ENCODE peak calls at places on chromosome 1, in six cellular contexts. One of them, this sample, is unnamed.

GRCh38 chr1:31574749-31575372 is 1.5 kb upstream of the TINAGL1 start:
- DNase-seq in GM23338: no peak
- DNase-seq in PC-3: peak
- DNase-seq in HCT116: no peak
- DNase-seq in GM23248: peak
- DNase-seq in neural progenitor cell: peak
- DNase-seq in this sample: no peak

GRCh38 chr1:177425241-177425640 is 254.5 kb downstream of the BRINP2 start:
- DNase-seq in GM23338: no peak
- DNase-seq in PC-3: no peak
- DNase-seq in HCT116: no peak
- DNase-seq in GM23248: peak
- DNase-seq in neural progenitor cell: no peak
- DNase-seq in this sample: no peak

GRCh38 chr1:234402939-234403338 is 29.7 kb downstream of the COA6 start:
- DNase-seq in GM23338: no peak
- DNase-seq in PC-3: no peak
- DNase-seq in HCT116: no peak
- DNase-seq in GM23248: no peak
- DNase-seq in neural progenitor cell: no peak
- DNase-seq in this sample: no peak

GRCh38 chr1:94104776-94105462 is 16.0 kb downstream of the ABCA4 start:
- DNase-seq in GM23338: no peak
- DNase-seq in PC-3: no peak
- DNase-seq in HCT116: no peak
- DNase-seq in GM23248: no peak
- DNase-seq in neural progenitor cell: no peak
- DNase-seq in this sample: no peak

GRCh38 chr1:170010443-170010842 is 64.1 kb downstream of the KIFAP3 start:
- DNase-seq in GM23338: peak
- DNase-seq in PC-3: peak
- DNase-seq in HCT116: peak
- DNase-seq in GM23248: peak
- DNase-seq in neural progenitor cell: peak
- DNase-seq in this sample: peak

GRCh38 chr1:183871142-183871541 is 66.2 kb downstream of the RGL1 start:
- DNase-seq in GM23338: no peak
- DNase-seq in PC-3: peak
- DNase-seq in HCT116: peak
- DNase-seq in GM23248: peak
- DNase-seq in neural progenitor cell: peak
- DNase-seq in this sample: peak

GRCh38 chr1:183218981-183219621 is 33.0 kb downstream of the LAMC2 start:
- DNase-seq in GM23338: no peak
- DNase-seq in PC-3: no peak
- DNase-seq in HCT116: no peak
- DNase-seq in GM23248: no peak
- DNase-seq in neural progenitor cell: peak
- DNase-seq in this sample: peak

GRCh38 chr1:27862671-27863551 is 9.4 kb upstream of the THEMIS2 start:
- DNase-seq in GM23338: no peak
- DNase-seq in PC-3: peak
- DNase-seq in HCT116: no peak
- DNase-seq in GM23248: peak
- DNase-seq in neural progenitor cell: no peak
- DNase-seq in this sample: peak

GRCh38 chr1:24949331-24949881 is 19.3 kb upstream of the RUNX3 start:
- DNase-seq in GM23338: no peak
- DNase-seq in PC-3: peak
- DNase-seq in HCT116: no peak
- DNase-seq in GM23248: peak
- DNase-seq in neural progenitor cell: no peak
- DNase-seq in this sample: no peak

GRCh38 chr1:205526431-205526830 is 22.0 kb downstream of the CDK18 start:
- DNase-seq in GM23338: no peak
- DNase-seq in PC-3: no peak
- DNase-seq in HCT116: no peak
- DNase-seq in GM23248: no peak
- DNase-seq in neural progenitor cell: no peak
- DNase-seq in this sample: no peak

GRCh38 chr1:221335161-221336101 is 406.5 kb downstream of the DUSP10 start:
- DNase-seq in GM23338: no peak
- DNase-seq in PC-3: peak
- DNase-seq in HCT116: no peak
- DNase-seq in GM23248: peak
- DNase-seq in neural progenitor cell: peak
- DNase-seq in this sample: peak

GRCh38 chr1:94803517-94804441 is 16.4 kb upstream of the SLC44A3 start:
- DNase-seq in GM23338: no peak
- DNase-seq in PC-3: no peak
- DNase-seq in HCT116: no peak
- DNase-seq in GM23248: no peak
- DNase-seq in neural progenitor cell: no peak
- DNase-seq in this sample: no peak

GRCh38 chr1:24890861-24891260 is 39.2 kb downstream of the RUNX3 start:
- DNase-seq in GM23338: no peak
- DNase-seq in PC-3: no peak
- DNase-seq in HCT116: no peak
- DNase-seq in GM23248: no peak
- DNase-seq in neural progenitor cell: no peak
- DNase-seq in this sample: no peak

GRCh38 chr1:225933072-225933471 is 7.9 kb downstream of the LEFTY2 start:
- DNase-seq in GM23338: no peak
- DNase-seq in PC-3: peak
- DNase-seq in HCT116: no peak
- DNase-seq in GM23248: peak
- DNase-seq in neural progenitor cell: no peak
- DNase-seq in this sample: no peak

DNA sequence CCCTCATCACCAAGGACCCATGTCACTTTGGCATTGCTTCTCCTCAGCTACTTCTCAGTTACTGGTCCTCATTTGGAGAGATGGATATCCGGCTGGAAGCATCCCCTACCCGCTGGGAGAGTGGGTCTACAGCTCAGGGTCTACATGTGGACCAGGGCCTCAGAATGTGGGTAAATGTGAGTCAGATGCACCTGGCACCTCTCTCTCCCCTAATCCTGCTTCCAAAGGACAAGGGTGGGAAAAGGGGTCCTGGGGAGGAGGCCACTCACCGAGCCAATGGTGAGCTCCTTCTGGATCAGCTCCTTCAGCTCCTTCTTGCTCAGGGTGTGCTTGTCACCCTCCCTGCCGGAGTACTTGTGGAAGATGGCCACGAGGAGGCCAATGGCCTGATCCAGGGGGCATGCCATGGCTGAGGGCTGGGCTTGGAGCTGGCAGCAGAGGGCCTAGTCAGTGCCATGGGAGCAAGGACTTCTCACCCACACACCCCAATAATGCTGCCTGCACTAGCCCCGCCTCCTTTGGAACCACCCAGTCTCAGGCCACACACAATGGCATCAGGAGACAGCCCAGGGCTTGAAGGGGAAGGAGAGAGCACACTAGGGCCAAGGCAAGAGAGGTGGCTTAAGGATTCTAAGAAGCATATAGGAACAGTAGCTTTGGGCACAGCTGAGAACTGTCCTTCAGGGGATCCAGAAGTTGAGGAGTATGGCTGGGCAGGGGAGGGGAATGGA is 693 bp downstream of the S100A6 start:
- DNase-seq in GM23338: no peak
- DNase-seq in PC-3: no peak
- DNase-seq in HCT116: no peak
- DNase-seq in GM23248: peak
- DNase-seq in neural progenitor cell: no peak
- DNase-seq in this sample: no peak
- H2AFZ ChIP-seq in GM23338: peak
- H2AFZ ChIP-seq in PC-3: no peak
- H2AFZ ChIP-seq in HCT116: no peak
- H2AFZ ChIP-seq in GM23248: no peak
- H2AFZ ChIP-seq in neural progenitor cell: no peak
- H2AFZ ChIP-seq in this sample: no peak

GRCh38 chr1:26278835-26279597 is 870 bp upstream of the SH3BGRL3 start:
- DNase-seq in GM23338: no peak
- DNase-seq in PC-3: peak
- DNase-seq in HCT116: no peak
- DNase-seq in GM23248: peak
- DNase-seq in neural progenitor cell: peak
- DNase-seq in this sample: peak
- H3K4me3 ChIP-seq in GM23338: peak
- H3K4me3 ChIP-seq in PC-3: peak
- H3K4me3 ChIP-seq in HCT116: peak
- H3K4me3 ChIP-seq in GM23248: peak
- H3K4me3 ChIP-seq in neural progenitor cell: peak
- H3K4me3 ChIP-seq in this sample: peak

GRCh38 chr1:218658899-218659298 is 313.8 kb downstream of the TGFB2 start:
- DNase-seq in GM23338: no peak
- DNase-seq in PC-3: peak
- DNase-seq in HCT116: no peak
- DNase-seq in GM23248: peak
- DNase-seq in neural progenitor cell: no peak
- DNase-seq in this sample: no peak

GRCh38 chr1:218658294-218658693 is 313.2 kb downstream of the TGFB2 start:
- DNase-seq in GM23338: no peak
- DNase-seq in PC-3: peak
- DNase-seq in HCT116: no peak
- DNase-seq in GM23248: peak
- DNase-seq in neural progenitor cell: no peak
- DNase-seq in this sample: no peak

GRCh38 chr1:218660678-218661053 is 315.5 kb downstream of the TGFB2 start:
- DNase-seq in GM23338: no peak
- DNase-seq in PC-3: peak
- DNase-seq in HCT116: peak
- DNase-seq in GM23248: peak
- DNase-seq in neural progenitor cell: no peak
- DNase-seq in this sample: peak

GRCh38 chr1:218659911-218660677 is 315.0 kb downstream of the TGFB2 start:
- DNase-seq in GM23338: no peak
- DNase-seq in PC-3: no peak
- DNase-seq in HCT116: no peak
- DNase-seq in GM23248: peak
- DNase-seq in neural progenitor cell: peak
- DNase-seq in this sample: no peak

GRCh38 chr1:218661411-218661810 is 316.3 kb downstream of the TGFB2 start:
- DNase-seq in GM23338: no peak
- DNase-seq in PC-3: no peak
- DNase-seq in HCT116: no peak
- DNase-seq in GM23248: no peak
- DNase-seq in neural progenitor cell: no peak
- DNase-seq in this sample: no peak
- TF ChIP-seq EZH2phosphoT487 in GM23338: no peak
- TF ChIP-seq EZH2phosphoT487 in PC-3: no peak
- TF ChIP-seq EZH2phosphoT487 in HCT116: no peak
- TF ChIP-seq EZH2phosphoT487 in GM23248: no peak
- TF ChIP-seq EZH2phosphoT487 in neural progenitor cell: no peak
- TF ChIP-seq EZH2phosphoT487 in this sample: no peak

DNA sequence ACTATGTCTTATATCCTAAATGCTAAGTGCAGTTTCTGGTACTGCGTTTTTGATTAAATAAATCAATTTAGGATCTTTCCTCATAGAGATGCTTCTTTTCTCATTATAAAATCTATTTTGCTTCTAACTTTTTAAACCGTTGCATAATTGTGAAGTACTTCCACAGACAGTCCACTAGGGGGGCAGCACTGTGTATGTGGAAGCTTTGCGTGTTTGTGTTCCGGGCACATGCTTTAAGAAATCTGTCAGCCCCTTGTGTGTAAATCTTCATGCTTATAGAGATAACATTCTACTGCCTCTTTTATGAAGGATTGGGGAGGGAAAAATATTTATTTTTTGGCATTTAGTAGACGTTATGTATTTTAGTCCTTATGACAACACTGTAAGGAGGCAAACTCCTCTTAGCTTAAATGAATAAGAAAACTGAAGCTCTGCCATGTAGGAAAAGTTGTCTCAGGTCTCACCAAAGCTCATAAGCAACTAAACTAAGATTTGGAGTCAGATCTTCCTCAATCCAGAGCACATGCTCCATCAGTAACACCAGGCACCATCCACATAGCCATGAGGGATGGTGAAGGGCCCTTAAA is 157.3 kb upstream of the PTGFR start:
- DNase-seq in GM23338: peak
- DNase-seq in PC-3: peak
- DNase-seq in HCT116: peak
- DNase-seq in GM23248: peak
- DNase-seq in neural progenitor cell: peak
- DNase-seq in this sample: peak
- H2AFZ ChIP-seq in GM23338: no peak
- H2AFZ ChIP-seq in PC-3: no peak
- H2AFZ ChIP-seq in HCT116: peak
- H2AFZ ChIP-seq in GM23248: no peak
- H2AFZ ChIP-seq in neural progenitor cell: peak
- H2AFZ ChIP-seq in this sample: peak

DNA sequence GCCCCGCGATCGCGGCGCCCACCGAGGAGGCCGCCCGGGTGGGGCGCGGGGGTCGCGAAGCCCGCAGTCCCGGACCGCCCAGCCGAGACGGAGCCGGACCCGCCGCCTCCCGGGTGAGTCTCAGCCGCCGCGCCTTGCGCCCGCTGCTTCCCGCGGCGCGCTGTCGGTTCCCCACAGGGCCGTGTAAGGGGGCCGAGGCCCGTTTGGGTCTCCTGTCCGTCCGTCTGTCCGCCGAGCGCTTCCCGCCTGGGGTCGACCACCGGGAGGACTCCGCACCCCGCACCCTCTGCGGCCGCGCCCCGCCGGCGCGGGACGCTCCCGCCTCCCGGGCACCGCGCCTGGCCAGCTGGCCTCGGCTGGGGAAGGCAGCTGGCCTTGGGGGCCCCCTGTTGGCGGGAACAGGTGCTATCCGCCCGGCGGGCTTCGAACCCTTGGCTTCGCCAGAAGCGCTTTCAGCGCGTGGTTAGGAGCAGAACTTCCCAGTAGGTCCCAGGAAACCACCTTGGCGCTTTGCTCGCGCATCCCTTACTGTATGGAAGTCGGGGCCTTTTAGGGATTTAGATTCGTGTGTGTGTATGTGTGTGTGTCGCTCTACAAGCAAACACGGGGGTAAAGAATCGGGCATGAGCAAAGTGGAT is 414 bp downstream of the TMEM51 start:
- DNase-seq in GM23338: peak
- DNase-seq in PC-3: peak
- DNase-seq in HCT116: no peak
- DNase-seq in GM23248: peak
- DNase-seq in neural progenitor cell: peak
- DNase-seq in this sample: peak
- H3K4me3 ChIP-seq in GM23338: peak
- H3K4me3 ChIP-seq in PC-3: peak
- H3K4me3 ChIP-seq in HCT116: peak
- H3K4me3 ChIP-seq in GM23248: peak
- H3K4me3 ChIP-seq in neural progenitor cell: peak
- H3K4me3 ChIP-seq in this sample: peak